ENCODE peak calls at places on chromosomes 6 and 20, in nine cellular contexts. W, K, I, B, X, H, V, C and M are unnamed samples.

GRCh38 chr20:59994697-59995122 is 36.5 kb downstream of the CDH26 start:
- DNase-seq in C (peak; percentile 78), I (no peak), B (no peak), V (peak; percentile 27), W (no peak), X (peak; percentile 93), K (no peak), H (no peak), M (peak; percentile 22)

GRCh38 chr20:9081423-9081966 is 12.6 kb downstream of the PLCB4 start:
- DNase-seq in I (peak; percentile 74), K (no peak), H (no peak), W (peak; percentile 67), B (no peak), V (no peak), X (no peak), C (no peak), M (no peak)

GRCh38 chr20:17969884-17970409 is 1.1 kb downstream of the MGME1 start:
- DNase-seq in V (peak; percentile 94), C (no peak), W (no peak), K (peak; percentile 78), H (peak; percentile 6), B (peak; percentile 49), I (peak; percentile 46), X (peak; percentile 39), M (no peak)

GRCh38 chr20:38729767-38730166 is 5.5 kb downstream of the SLC32A1 start:
- DNase-seq in K (no peak), I (no peak), C (no peak), W (peak; percentile 11), B (peak; percentile 39), V (no peak), X (no peak), H (no peak), M (no peak)

GRCh38 chr6:356828-357251 is 34.7 kb upstream of the IRF4 start:
- DNase-seq in X (no peak), K (no peak), W (no peak), V (no peak), B (no peak), C (no peak), I (no peak), H (no peak), M (no peak)

GRCh38 chr20:58981564-58982364 is 708 bp downstream of the NELFCD start:
- DNase-seq in K (peak; percentile 54), W (no peak), X (peak; percentile 51), I (peak; percentile 26), H (peak; percentile 23), B (peak; percentile 53), C (no peak), V (no peak), M (no peak)

GRCh38 chr6:149268768-149269167 is 48.7 kb upstream of the TAB2 start:
- DNase-seq in W (no peak), X (no peak), C (no peak), K (no peak), V (no peak), H (no peak), I (no peak), B (no peak), M (no peak)

GRCh38 chr6:128768187-128768586 is 114.8 kb upstream of the LAMA2 start:
- DNase-seq in W (no peak), I (no peak), C (no peak), X (no peak), B (no peak), V (no peak), K (no peak), H (no peak), M (no peak)

GRCh38 chr20:17614176-17614811 is 44.4 kb downstream of the DSTN start:
- DNase-seq in C (no peak), V (no peak), H (no peak), B (peak; percentile 13), I (peak; percentile 88), K (no peak), W (no peak), X (peak; percentile 29), M (peak; percentile 77)

GRCh38 chr6:138005846-138006245 is 101.4 kb downstream of the PERP start:
- DNase-seq in H (no peak), X (no peak), C (no peak), W (no peak), V (no peak), K (no peak), B (no peak), I (peak; percentile 80), M (no peak)

GRCh38 chr6:4543596-4543995 is 232.6 kb upstream of the CDYL start:
- DNase-seq in B (no peak), K (no peak), V (no peak), H (no peak), I (no peak), W (no peak), C (no peak), X (no peak), M (no peak)

GRCh38 chr6:164554700-164555479 is 754.5 kb downstream of the C6orf118 start:
- DNase-seq in K (no peak), B (no peak), W (no peak), H (no peak), I (no peak), C (no peak), X (no peak), V (no peak), M (no peak)

GRCh38 chr6:152669894-152670293 is 27.8 kb upstream of the MYCT1 start:
- DNase-seq in H (no peak), I (peak; percentile 12), K (no peak), B (no peak), V (peak; percentile 51), C (no peak), W (no peak), X (peak; percentile 53), M (no peak)

GRCh38 chr6:111938710-111939109 is 65.5 kb upstream of the FYN start:
- DNase-seq in C (no peak), I (peak; percentile 93), K (no peak), W (no peak), B (no peak), V (no peak), X (no peak), H (no peak), M (no peak)